ENCODE peak calls at places on chromosomes 4 and X, in eight cellular contexts. V is IMR-90, S is GM12892, Q is tibial nerve, D is lower leg skin, W is stomach, Y is prostate gland, N is heart left ventricle. M is an unnamed sample.

GRCh38 chrX:6644411-6644810 is 109.5 kb upstream of the VCX3A start:
- DNase-seq in V (no peak), S (no peak), Q (no peak), D (no peak), W (no peak), Y (no peak), N (no peak), M (no peak)

GRCh38 chrX:44433556-44433955 is 90.1 kb upstream of the EFHC2 start:
- DNase-seq in V (no peak), S (no peak), Q (no peak), D (no peak), W (no peak), Y (no peak), N (no peak), M (no peak)

GRCh38 chr4:178026999-178027398 is 584.8 kb upstream of the AGA start:
- DNase-seq in V (no peak), S (no peak), Q (no peak), D (no peak), W (no peak), Y (no peak), N (no peak), M (no peak)

GRCh38 chr4:102344520-102344954 is 745 bp downstream of the SLC39A8 start:
- DNase-seq in V (no peak), S (peak; percentile 63), Q (peak; percentile 8), D (peak; percentile 33), W (peak; percentile 58), Y (peak; percentile 28), N (peak; percentile 82), M (peak; percentile 29)

GRCh38 chrX:47645530-47645929 is 4.8 kb downstream of the ELK1 start:
- DNase-seq in V (no peak), S (no peak), Q (no peak), D (no peak), W (no peak), Y (no peak), N (no peak), M (no peak)

GRCh38 chr4:87973283-87974169 is 2.0 kb upstream of the SPP1 start:
- DNase-seq in V (peak; percentile 84), S (no peak), Q (peak; percentile 55), D (no peak), W (peak; percentile 45), Y (no peak), N (peak; percentile 70), M (no peak)

GRCh38 chr4:140150636-140150885 is 3.4 kb downstream of the MAML3 start:
- DNase-seq in V (no peak), S (no peak), Q (peak; percentile 87), D (peak; percentile 90), W (peak; percentile 82), Y (peak; percentile 92), N (no peak), M (no peak)

GRCh38 chr4:47222276-47222675 is 190.9 kb downstream of the GABRB1 start:
- DNase-seq in V (peak; percentile 22), S (no peak), Q (no peak), D (no peak), W (no peak), Y (no peak), N (no peak), M (no peak)

GRCh38 chrX:100812216-100813158 is 7.7 kb upstream of the CSTF2 start:
- DNase-seq in V (no peak), S (no peak), Q (no peak), D (no peak), W (no peak), Y (no peak), N (no peak), M (no peak)

DNA sequence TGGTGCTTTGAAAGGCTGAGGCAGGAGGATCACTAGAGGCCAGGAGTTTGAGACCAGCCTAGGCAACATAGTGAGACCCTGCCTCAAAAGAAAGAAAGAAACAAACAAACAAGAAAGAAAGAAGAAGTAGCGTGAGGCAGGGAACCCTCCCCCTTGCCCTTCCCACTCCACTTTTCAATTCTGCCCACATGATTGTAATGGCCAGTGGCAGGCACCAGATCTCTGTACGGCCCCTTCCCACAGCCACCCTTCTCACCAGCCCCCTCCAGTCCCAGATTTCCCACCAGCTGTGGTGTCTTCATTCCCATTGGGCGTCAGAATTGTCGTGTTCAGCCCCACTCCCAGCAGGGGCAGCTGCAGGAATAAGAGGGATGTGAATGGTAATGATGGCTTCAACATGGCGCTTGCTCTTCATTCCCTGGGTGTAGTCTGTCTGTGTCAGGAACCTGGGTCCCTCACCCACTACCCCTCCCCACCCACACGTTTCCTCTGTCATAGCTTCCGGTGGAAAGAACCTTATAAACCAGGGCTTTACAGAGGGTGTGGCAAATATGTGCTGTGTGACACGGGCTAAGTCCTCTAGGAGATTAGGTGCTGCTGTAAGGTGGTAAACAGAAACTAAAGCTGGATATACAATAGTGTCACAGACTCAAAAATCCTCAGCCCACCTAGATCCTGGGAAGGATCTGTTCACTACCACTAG is at the start of gene IL2RG:
- DNase-seq in V (no peak), S (peak; percentile 60), Q (no peak), D (no peak), W (peak; percentile 46), Y (no peak), N (no peak), M (no peak)
- TF ChIP-seq POLR2A in V (no peak), S (peak; percentile 87), Q (no peak), D (no peak), W (no peak), Y (peak; percentile 9), N (no peak), M (no peak)

GRCh38 chr4:7909966-7910720 is 29.5 kb downstream of the AFAP1 start:
- DNase-seq in V (peak; percentile 65), S (no peak), Q (no peak), D (no peak), W (no peak), Y (no peak), N (no peak), M (no peak)
- TF ChIP-seq POLR2A in V (no peak), S (no peak), Q (no peak), D (no peak), W (no peak), Y (no peak), N (no peak), M (no peak)

DNA sequence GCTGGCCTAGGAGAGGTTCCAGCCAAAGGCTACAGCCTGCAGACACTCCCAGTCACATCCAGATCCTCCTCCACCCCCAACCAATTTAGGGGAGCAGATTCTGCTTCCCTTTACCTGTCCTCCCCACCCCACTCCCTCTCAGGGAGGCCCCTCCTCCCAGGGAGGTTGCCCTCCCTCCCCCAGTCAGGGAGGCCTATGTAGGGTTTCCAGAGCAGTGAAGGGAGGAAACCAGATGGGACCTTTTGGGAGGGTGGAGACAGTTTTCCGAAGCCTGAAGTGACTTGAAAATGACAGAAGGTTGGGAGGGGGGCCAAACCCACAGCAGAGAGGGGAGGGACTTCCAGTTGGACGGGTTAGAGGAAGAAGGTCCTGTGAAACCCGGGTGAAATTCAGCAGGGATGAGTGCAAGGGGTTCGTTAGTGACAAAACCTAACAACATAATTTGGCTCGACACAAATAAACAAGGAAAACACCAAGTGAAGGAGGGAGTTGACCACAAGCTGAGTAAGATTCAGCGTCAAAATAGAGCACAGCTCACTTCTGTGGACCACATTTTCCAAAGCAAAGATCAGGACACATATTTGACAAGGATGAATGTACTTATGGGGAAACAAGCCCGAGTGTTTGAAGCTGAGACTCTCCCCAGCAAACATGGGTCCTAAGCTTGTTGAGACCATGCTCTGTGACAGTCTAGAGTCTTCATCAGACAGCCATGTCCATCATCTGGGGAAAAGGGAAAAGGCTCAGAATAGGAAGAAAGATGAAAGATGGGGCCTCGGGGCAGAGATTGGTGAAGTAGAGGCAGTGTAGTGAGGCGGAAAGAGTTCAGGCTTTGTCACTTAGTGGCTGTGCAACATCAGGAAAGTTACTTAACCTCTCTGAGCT is 46.4 kb downstream of the PRPS1 start:
- DNase-seq in V (no peak), S (no peak), Q (peak; percentile 81), D (peak; percentile 92), W (peak; percentile 58), Y (peak; percentile 61), N (peak; percentile 64), M (no peak)
- TF ChIP-seq POLR2A in V (no peak), S (no peak), Q (peak; percentile 19), D (no peak), W (no peak), Y (no peak), N (peak; percentile 16), M (no peak)

DNA sequence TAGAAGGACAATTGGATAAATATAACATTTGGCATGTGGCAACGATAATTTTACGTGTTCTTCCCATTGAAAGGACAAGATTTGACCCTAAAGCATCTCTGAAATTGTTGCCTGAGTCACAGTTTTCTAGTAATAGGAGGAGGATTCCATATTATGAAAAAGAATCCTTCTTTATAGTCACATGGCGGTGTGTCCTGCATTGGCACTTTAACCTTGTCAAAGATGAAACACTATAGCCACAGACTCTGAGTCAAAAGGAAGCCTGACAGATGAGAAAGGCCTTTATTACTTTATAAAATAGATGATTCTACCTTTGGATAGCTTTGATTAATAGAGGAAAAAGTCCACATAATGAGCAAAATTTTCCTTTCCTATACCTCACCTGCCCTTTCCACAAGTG is 11.5 kb downstream of the LNX1 start:
- DNase-seq in V (no peak), S (no peak), Q (no peak), D (no peak), W (no peak), Y (no peak), N (no peak), M (no peak)
- TF ChIP-seq POLR2A in V (no peak), S (no peak), Q (no peak), D (no peak), W (no peak), Y (no peak), N (no peak), M (no peak)

DNA sequence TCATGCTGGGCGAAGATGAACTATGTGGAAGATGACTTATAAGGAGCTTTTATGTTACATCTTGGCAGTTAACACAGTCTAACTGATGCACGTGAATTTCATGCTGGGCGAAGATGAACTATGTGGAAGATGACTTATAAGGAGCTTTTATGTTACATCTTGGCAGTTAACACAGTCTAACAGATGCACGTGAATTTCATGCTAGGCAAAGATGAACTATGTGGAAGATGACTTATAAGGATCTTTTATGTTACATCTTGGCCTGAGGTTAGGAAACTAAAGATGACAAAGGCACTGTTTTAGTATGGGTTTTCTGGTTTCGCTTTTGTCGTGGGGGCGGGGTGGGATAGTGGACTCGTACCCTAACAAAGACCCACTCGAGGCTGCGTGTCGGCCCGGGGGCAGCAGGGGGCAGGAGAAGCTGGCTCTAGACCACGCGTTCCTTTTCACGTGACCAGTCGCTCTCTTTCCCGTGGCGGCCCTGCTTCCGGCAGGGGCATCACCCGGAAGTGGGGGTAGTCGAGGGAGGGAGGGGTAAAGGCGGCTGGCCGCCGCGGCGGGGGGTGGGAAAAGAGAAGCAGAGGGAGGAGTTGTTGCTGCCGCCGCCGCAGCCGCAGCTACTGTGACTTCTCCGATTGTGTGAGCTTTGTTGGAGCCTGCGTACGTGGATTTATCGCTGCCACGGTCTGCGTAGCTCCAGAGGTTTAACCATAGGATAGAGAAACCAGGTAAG is at the start of gene ATP7A:
- DNase-seq in V (peak; percentile 88), S (peak; percentile 73), Q (peak; percentile 75), D (peak; percentile 85), W (peak; percentile 88), Y (peak; percentile 81), N (peak; percentile 91), M (peak; percentile 58)
- TF ChIP-seq POLR2A in V (peak; percentile 76), S (peak; percentile 26), Q (no peak), D (no peak), W (no peak), Y (peak; percentile 60), N (peak; percentile 34), M (peak; percentile 29)